ENCODE peak calls at places on chromosomes 5 and 9, in five cellular contexts. W, R, Z, J and I are unnamed samples.

GRCh38 chr9:109499631-109500120 is 1.6 kb upstream of the PTPN3 start:
- DNase-seq in Z (peak), R (peak), W (no peak), J (peak), I (no peak)

GRCh38 chr9:130891699-130892502 is 4.7 kb downstream of the QRFP start:
- DNase-seq in Z (no peak), J (no peak), R (no peak), W (no peak), I (no peak)

GRCh38 chr9:127809562-127810377 is 7.1 kb downstream of the FPGS start:
- DNase-seq in Z (peak), W (peak), J (peak), R (no peak), I (peak)

GRCh38 chr9:98825414-98825813 is 17.9 kb downstream of the GALNT12 start:
- DNase-seq in R (no peak), W (no peak), J (no peak), Z (no peak), I (no peak)

GRCh38 chr9:6413365-6414263 is 615 bp downstream of the UHRF2 start:
- DNase-seq in R (no peak), W (no peak), J (no peak), Z (peak), I (no peak)

GRCh38 chr9:125634040-125634717 is 72.8 kb downstream of the MAPKAP1 start:
- DNase-seq in R (no peak), W (peak), Z (no peak), J (no peak), I (no peak)

GRCh38 chr5:112614986-112615385 is 122.7 kb upstream of the APC start:
- DNase-seq in R (no peak), W (no peak), J (no peak), Z (no peak), I (no peak)

GRCh38 chr5:73039082-73039481 is 81.3 kb upstream of the TMEM171 start:
- DNase-seq in W (no peak), R (no peak), J (peak), Z (no peak), I (no peak)

GRCh38 chr9:108534741-108535140 is 321.0 kb downstream of the ACTL7B start:
- DNase-seq in J (peak), Z (no peak), W (peak), R (no peak), I (no peak)

GRCh38 chr9:91689006-91689405 is 261.0 kb downstream of the ROR2 start:
- DNase-seq in R (no peak), Z (no peak), J (no peak), W (no peak), I (no peak)

GRCh38 chr9:20312732-20313131 is 309.6 kb downstream of the MLLT3 start:
- DNase-seq in J (peak), W (peak), R (no peak), Z (no peak), I (no peak)

GRCh38 chr9:95025213-95026170 is 292.0 kb downstream of the FANCC start:
- DNase-seq in Z (peak), J (peak), R (no peak), W (no peak), I (no peak)

GRCh38 chr5:135345945-135346731 is 52.9 kb downstream of the MACROH2A1 start:
- DNase-seq in R (peak), Z (peak), W (no peak), J (no peak), I (no peak)

GRCh38 chr5:38673671-38674071 is 117.2 kb upstream of the LIFR start:
- DNase-seq in J (peak), W (no peak), Z (no peak), R (no peak), I (no peak)

GRCh38 chr9:22208846-22209585 is 199.9 kb upstream of the CDKN2B start:
- DNase-seq in Z (no peak), R (no peak), W (peak), J (peak), I (no peak)

GRCh38 chr9:2120926-2121689 is 106.0 kb downstream of the SMARCA2 start:
- DNase-seq in J (peak), W (peak), Z (no peak), R (no peak), I (no peak)

GRCh38 chr9:98707158-98708102 is 1.3 kb downstream of the GABBR2 start:
- DNase-seq in J (peak), Z (peak), R (no peak), W (peak), I (peak)

GRCh38 chr9:127987103-127987614 is 6.4 kb upstream of the EEIG1 start:
- DNase-seq in W (peak), Z (no peak), R (peak), J (no peak), I (no peak)

GRCh38 chr5:149732500-149733128 is 2.5 kb downstream of the PPARGC1B start:
- DNase-seq in J (peak), Z (peak), W (peak), R (no peak), I (no peak)

GRCh38 chr9:83061036-83061435 is 1.9 kb downstream of the RASEF start:
- DNase-seq in J (no peak), Z (peak), R (no peak), W (peak), I (no peak)

GRCh38 chr9:81656871-81657337 is 32.4 kb downstream of the TLE1 start:
- DNase-seq in R (no peak), W (no peak), Z (no peak), J (no peak), I (no peak)

GRCh38 chr5:132250547-132250946 is 6.9 kb upstream of the PDLIM4 start:
- DNase-seq in Z (no peak), J (no peak), W (no peak), R (peak), I (no peak)

GRCh38 chr5:161625673-161626072 is 59.8 kb upstream of the GABRA6 start:
- DNase-seq in W (no peak), Z (no peak), R (no peak), J (no peak), I (no peak)

GRCh38 chr5:89967806-89968444 is 441.6 kb downstream of the CETN3 start:
- DNase-seq in Z (no peak), J (peak), R (no peak), W (no peak), I (no peak)

GRCh38 chr9:114048533-114049452 is 29.3 kb downstream of the AMBP start:
- DNase-seq in W (no peak), R (no peak), J (no peak), Z (no peak), I (no peak)

GRCh38 chr9:83937861-83938455 is 16.7 kb upstream of the KIF27 start:
- DNase-seq in W (peak), R (no peak), J (peak), Z (peak), I (peak)

GRCh38 chr9:127870887-127871286 is 6.6 kb downstream of the AK1 start:
- DNase-seq in W (no peak), R (no peak), Z (no peak), J (no peak), I (no peak)

GRCh38 chr5:150202501-150202900 is 12.6 kb downstream of the SLC6A7 start:
- DNase-seq in W (no peak), R (no peak), Z (no peak), J (no peak), I (no peak)

GRCh38 chr5:175714686-175715085 is 56.8 kb downstream of the HRH2 start:
- DNase-seq in R (no peak), J (no peak), W (no peak), Z (no peak), I (no peak)

GRCh38 chr5:111223790-111224560 is at the start of gene CAMK4:
- DNase-seq in J (peak), W (peak), R (peak), Z (peak), I (peak)

GRCh38 chr5:61306531-61307195 is 25.4 kb upstream of the ZSWIM6 start:
- DNase-seq in W (no peak), Z (no peak), R (no peak), J (peak), I (peak)

GRCh38 chr9:84782228-84782866 is 112.8 kb downstream of the NTRK2 start:
- DNase-seq in R (no peak), W (no peak), Z (no peak), J (no peak), I (no peak)

GRCh38 chr5:177426566-177427210 is at the start of gene GRK6:
- DNase-seq in W (peak), R (peak), Z (peak), J (no peak), I (peak)

GRCh38 chr5:35159370-35159742 is 70.9 kb downstream of the PRLR start:
- DNase-seq in R (no peak), Z (no peak), J (peak), W (no peak), I (no peak)

GRCh38 chr9:93081931-93082330 is 14.1 kb upstream of the CARD19 start:
- DNase-seq in Z (no peak), J (peak), W (no peak), R (no peak), I (no peak)

GRCh38 chr9:112341741-112342140 is 8.3 kb upstream of the PTBP3 start:
- DNase-seq in W (peak), J (peak), Z (no peak), R (no peak), I (no peak)

GRCh38 chr9:98263482-98264357 is 8.3 kb upstream of the TBC1D2 start:
- DNase-seq in J (peak), Z (peak), R (peak), W (peak), I (peak)

DNA sequence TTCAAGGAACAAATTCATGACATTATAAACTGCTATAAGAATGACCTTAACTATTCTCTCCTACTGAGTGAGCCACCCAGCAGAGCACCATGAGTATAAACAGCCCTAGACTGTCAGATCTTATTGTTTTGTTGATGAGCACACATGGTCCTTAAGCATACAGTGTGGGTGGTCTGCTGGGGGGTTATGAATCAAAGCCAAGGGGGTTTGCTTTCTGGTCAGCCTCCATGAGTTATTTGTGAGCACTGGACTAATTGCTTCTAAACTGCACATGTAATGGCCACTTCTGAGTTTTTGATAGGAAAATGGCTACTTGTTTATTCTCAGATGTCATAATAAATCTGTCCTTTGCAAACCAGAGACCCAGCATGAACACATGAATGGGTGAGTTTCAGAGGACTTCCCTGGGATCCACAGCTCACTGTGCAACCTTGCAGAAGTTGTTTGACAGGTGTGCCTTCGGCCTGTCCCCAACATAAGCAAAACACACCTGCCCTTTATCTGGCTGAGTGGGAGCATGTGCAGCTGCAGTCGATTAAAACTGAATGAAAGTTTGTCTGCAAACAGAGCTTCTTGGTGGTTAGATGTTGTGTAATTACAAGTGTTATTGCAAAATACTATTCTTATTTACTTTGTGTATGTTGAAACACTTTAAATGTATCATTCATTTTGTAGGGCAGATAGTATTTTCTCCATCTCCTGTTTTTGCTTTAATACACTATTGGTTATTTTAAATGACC is 35.9 kb downstream of the MAMDC2 start:
- DNase-seq in Z (peak), W (no peak), J (peak), R (no peak), I (no peak)
- TF ChIP-seq CTCF in Z (no peak), W (no peak), J (no peak), R (no peak), I (no peak)

DNA sequence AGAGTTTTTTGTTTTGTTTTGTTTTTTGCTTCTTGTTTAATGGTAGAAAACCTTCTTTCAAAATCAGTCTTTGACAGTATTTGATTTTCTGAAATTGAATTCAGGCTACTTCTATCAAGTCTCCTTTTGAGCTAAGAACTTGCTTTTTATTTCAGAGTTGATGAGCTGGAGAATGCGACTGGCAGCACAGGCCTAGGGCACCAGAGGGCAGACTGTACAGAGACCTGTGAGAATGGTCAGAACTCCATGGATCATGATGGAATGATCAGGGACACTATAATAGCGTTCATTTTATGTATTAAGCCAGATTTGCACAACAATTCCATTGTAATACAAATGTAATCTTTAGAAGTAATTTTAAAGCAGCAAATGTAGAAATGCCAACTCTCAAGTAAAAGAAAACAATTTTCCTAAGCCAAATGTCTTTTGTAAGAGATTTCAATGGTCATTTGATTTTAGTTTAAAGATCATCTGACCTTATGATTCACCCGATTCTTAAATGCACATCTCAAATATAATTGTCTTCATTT is 902.4 kb downstream of the NR2F1-AS1 start:
- DNase-seq in W (no peak), Z (no peak), J (no peak), R (no peak), I (no peak)
- TF ChIP-seq CTCF in W (no peak), Z (no peak), J (peak), R (no peak), I (no peak)

GRCh38 chr5:105696440-105696839 is 1974.3 kb downstream of the EFNA5 start:
- DNase-seq in J (no peak), Z (no peak), R (no peak), W (no peak), I (no peak)

DNA sequence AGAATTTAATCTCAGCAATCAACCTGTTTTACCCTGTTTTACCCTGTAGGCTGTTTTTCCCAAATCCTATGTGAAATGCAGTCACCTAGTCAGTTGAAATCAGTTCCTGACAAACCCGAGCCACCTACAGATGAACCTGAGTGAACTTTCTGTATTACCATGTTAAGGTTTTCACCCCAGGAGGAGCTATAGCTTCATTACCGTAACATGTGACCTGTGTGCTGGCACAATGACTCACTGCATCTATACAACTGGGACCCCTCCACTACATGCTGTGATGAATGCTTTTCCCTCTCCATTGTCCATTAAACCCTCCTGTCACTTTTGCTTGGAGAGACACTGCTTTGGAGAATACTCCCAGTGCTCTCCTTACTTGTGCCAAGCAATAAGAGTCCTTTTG is 1974.8 kb downstream of the EFNA5 start:
- DNase-seq in J (no peak), W (no peak), R (no peak), Z (no peak), I (no peak)
- TF ChIP-seq CTCF in J (no peak), W (no peak), R (no peak), Z (no peak), I (no peak)

GRCh38 chr5:148314187-148314586 is 2.0 kb downstream of the SPINK7 start:
- DNase-seq in W (peak), Z (no peak), R (no peak), J (no peak), I (no peak)
- TF ChIP-seq CTCF in W (peak), Z (no peak), R (no peak), J (no peak), I (no peak)

GRCh38 chr5:77302247-77302646 is 91.8 kb downstream of the PDE8B start:
- DNase-seq in R (no peak), W (no peak), Z (no peak), J (no peak), I (no peak)
- TF ChIP-seq CTCF in R (no peak), W (no peak), Z (no peak), J (no peak), I (no peak)

GRCh38 chr9:135804588-135805421 is 102.5 kb downstream of the CAMSAP1 start:
- DNase-seq in Z (no peak), W (no peak), R (no peak), J (peak), I (no peak)
- TF ChIP-seq CTCF in Z (no peak), W (no peak), R (no peak), J (peak), I (no peak)